ENCODE peak calls at places on chromosomes 2 and 18, in four cellular contexts. U is upper lobe of right lung, C is type B pancreatic cell, I is mesendoderm. F is an unnamed sample.

GRCh38 chr18:23127145-23127544 is 8.1 kb upstream of the CABLES1 start:
- DNase-seq in U (no peak), C (no peak), I (no peak), F (no peak)

GRCh38 chr2:75798624-75799023 is 87.9 kb upstream of the GCFC2 start:
- DNase-seq in U (no peak), C (no peak), I (no peak), F (no peak)

GRCh38 chr2:84919885-84920580 is 14.6 kb downstream of the TMSB10 start:
- DNase-seq in U (no peak), C (no peak), I (peak), F (no peak)

GRCh38 chr2:60486067-60486466 is 67.4 kb downstream of the BCL11A start:
- DNase-seq in U (no peak), C (no peak), I (no peak), F (no peak)

GRCh38 chr18:39325973-39326372 is 1760.4 kb upstream of the CELF4 start:
- DNase-seq in U (no peak), C (no peak), I (no peak), F (no peak)

GRCh38 chr2:31000970-31001369 is 137.3 kb downstream of the GALNT14 start:
- DNase-seq in U (no peak), C (no peak), I (no peak), F (no peak)

GRCh38 chr2:101515512-101515911 is 40.6 kb upstream of the RFX8 start:
- DNase-seq in U (no peak), C (no peak), I (no peak), F (no peak)

GRCh38 chr18:57026316-57026715 is 120.6 kb upstream of the BOD1L2 start:
- DNase-seq in U (no peak), C (no peak), I (no peak), F (no peak)

GRCh38 chr2:199589303-199589702 is 131.6 kb upstream of the SATB2 start:
- DNase-seq in U (no peak), C (no peak), I (no peak), F (no peak)

GRCh38 chr2:73006969-73007710 is 64.4 kb downstream of the SFXN5 start:
- DNase-seq in U (no peak), C (no peak), I (no peak), F (no peak)

GRCh38 chr2:215049341-215049740 is 89.1 kb downstream of the ABCA12 start:
- DNase-seq in U (no peak), C (no peak), I (no peak), F (no peak)

F was measured in NT2/D1.